ENCODE peak calls at places on chromosomes 3 and 15, in five cellular contexts. One of them, this sample, is unnamed.

GRCh38 chr3:157953565-157953964 is 152.7 kb downstream of the SHOX2 start:
- DNase-seq in fibroblast of lung: no peak
- DNase-seq in memory B cell: no peak
- DNase-seq in NCI-H510A treated with DMSO at 0.1 percent for 48 hours: no peak
- DNase-seq in kidney glomerular epithelial cell: no peak
- DNase-seq in this sample: no peak

GRCh38 chr3:160403796-160404510 is 4.5 kb downstream of the SMC4 start:
- DNase-seq in memory B cell: no peak
- DNase-seq in fibroblast of lung: peak; percentile 39
- DNase-seq in kidney glomerular epithelial cell: no peak
- DNase-seq in NCI-H510A treated with DMSO at 0.1 percent for 48 hours: no peak
- DNase-seq in this sample: peak; percentile 63

GRCh38 chr15:28017423-28017924 is 81.6 kb downstream of the OCA2 start:
- DNase-seq in NCI-H510A treated with DMSO at 0.1 percent for 48 hours: peak; percentile 57
- DNase-seq in memory B cell: no peak
- DNase-seq in kidney glomerular epithelial cell: peak; percentile 29
- DNase-seq in fibroblast of lung: no peak
- DNase-seq in this sample: no peak

GRCh38 chr3:166837535-166837934 is 542.6 kb downstream of the ZBBX start:
- DNase-seq in NCI-H510A treated with DMSO at 0.1 percent for 48 hours: no peak
- DNase-seq in memory B cell: no peak
- DNase-seq in kidney glomerular epithelial cell: peak; percentile 9
- DNase-seq in fibroblast of lung: no peak
- DNase-seq in this sample: no peak

GRCh38 chr15:46091860-46092450 is 457.1 kb downstream of the SQOR start:
- DNase-seq in NCI-H510A treated with DMSO at 0.1 percent for 48 hours: peak; percentile 29
- DNase-seq in fibroblast of lung: peak; percentile 1
- DNase-seq in memory B cell: no peak
- DNase-seq in kidney glomerular epithelial cell: no peak
- DNase-seq in this sample: peak; percentile 10

GRCh38 chr15:58487041-58487723 is 55.4 kb downstream of the LIPC start:
- DNase-seq in kidney glomerular epithelial cell: no peak
- DNase-seq in NCI-H510A treated with DMSO at 0.1 percent for 48 hours: no peak
- DNase-seq in memory B cell: no peak
- DNase-seq in fibroblast of lung: no peak
- DNase-seq in this sample: no peak

GRCh38 chr3:189863031-189863430 is 231.8 kb downstream of the TP63 start:
- DNase-seq in kidney glomerular epithelial cell: no peak
- DNase-seq in fibroblast of lung: no peak
- DNase-seq in NCI-H510A treated with DMSO at 0.1 percent for 48 hours: no peak
- DNase-seq in memory B cell: no peak
- DNase-seq in this sample: no peak

GRCh38 chr15:64274541-64274940 is 81.4 kb downstream of the CSNK1G1 start:
- DNase-seq in fibroblast of lung: no peak
- DNase-seq in memory B cell: no peak
- DNase-seq in kidney glomerular epithelial cell: no peak
- DNase-seq in NCI-H510A treated with DMSO at 0.1 percent for 48 hours: no peak
- DNase-seq in this sample: no peak

GRCh38 chr3:13346481-13347389 is 73.4 kb downstream of the NUP210 start:
- DNase-seq in kidney glomerular epithelial cell: no peak
- DNase-seq in fibroblast of lung: no peak
- DNase-seq in memory B cell: no peak
- DNase-seq in NCI-H510A treated with DMSO at 0.1 percent for 48 hours: peak; percentile 83
- DNase-seq in this sample: no peak

GRCh38 chr3:98945006-98945626 is 43.6 kb upstream of the DCBLD2 start:
- DNase-seq in fibroblast of lung: peak; percentile 91
- DNase-seq in kidney glomerular epithelial cell: no peak
- DNase-seq in NCI-H510A treated with DMSO at 0.1 percent for 48 hours: no peak
- DNase-seq in memory B cell: no peak
- DNase-seq in this sample: peak; percentile 67

GRCh38 chr3:172538368-172539264 is 15.4 kb upstream of the TNFSF10 start:
- DNase-seq in memory B cell: no peak
- DNase-seq in NCI-H510A treated with DMSO at 0.1 percent for 48 hours: no peak
- DNase-seq in fibroblast of lung: no peak
- DNase-seq in kidney glomerular epithelial cell: no peak
- DNase-seq in this sample: peak; percentile 80

GRCh38 chr3:154971341-154971740 is 108.8 kb upstream of the MME start:
- DNase-seq in NCI-H510A treated with DMSO at 0.1 percent for 48 hours: no peak
- DNase-seq in fibroblast of lung: no peak
- DNase-seq in kidney glomerular epithelial cell: no peak
- DNase-seq in memory B cell: no peak
- DNase-seq in this sample: no peak

GRCh38 chr3:126133606-126134005 is 46.8 kb downstream of the ALDH1L1 start:
- DNase-seq in NCI-H510A treated with DMSO at 0.1 percent for 48 hours: no peak
- DNase-seq in kidney glomerular epithelial cell: no peak
- DNase-seq in memory B cell: no peak
- DNase-seq in fibroblast of lung: no peak
- DNase-seq in this sample: no peak

GRCh38 chr15:55250392-55250791 is 39.2 kb downstream of the RAB27A start:
- DNase-seq in NCI-H510A treated with DMSO at 0.1 percent for 48 hours: no peak
- DNase-seq in fibroblast of lung: no peak
- DNase-seq in memory B cell: no peak
- DNase-seq in kidney glomerular epithelial cell: no peak
- DNase-seq in this sample: peak; percentile 93

GRCh38 chr3:16211176-16211904 is 36.9 kb downstream of the GALNT15 start:
- DNase-seq in NCI-H510A treated with DMSO at 0.1 percent for 48 hours: no peak
- DNase-seq in memory B cell: no peak
- DNase-seq in fibroblast of lung: no peak
- DNase-seq in kidney glomerular epithelial cell: no peak
- DNase-seq in this sample: no peak

GRCh38 chr3:193974591-193974990 is 161.4 kb upstream of the HES1 start:
- DNase-seq in memory B cell: no peak
- DNase-seq in fibroblast of lung: peak; percentile 63
- DNase-seq in NCI-H510A treated with DMSO at 0.1 percent for 48 hours: no peak
- DNase-seq in kidney glomerular epithelial cell: no peak
- DNase-seq in this sample: no peak

GRCh38 chr15:58594898-58595297 is 154.6 kb downstream of the ADAM10 start:
- DNase-seq in kidney glomerular epithelial cell: no peak
- DNase-seq in NCI-H510A treated with DMSO at 0.1 percent for 48 hours: no peak
- DNase-seq in memory B cell: no peak
- DNase-seq in fibroblast of lung: no peak
- DNase-seq in this sample: no peak

GRCh38 chr3:100556656-100557310 is 52.6 kb upstream of the ADGRG7 start:
- DNase-seq in fibroblast of lung: peak; percentile 64
- DNase-seq in kidney glomerular epithelial cell: no peak
- DNase-seq in NCI-H510A treated with DMSO at 0.1 percent for 48 hours: no peak
- DNase-seq in memory B cell: no peak
- DNase-seq in this sample: peak; percentile 95

GRCh38 chr3:195803309-195803908 is 8.3 kb downstream of the MUC4 start:
- DNase-seq in NCI-H510A treated with DMSO at 0.1 percent for 48 hours: peak; percentile 35
- DNase-seq in fibroblast of lung: no peak
- DNase-seq in memory B cell: no peak
- DNase-seq in kidney glomerular epithelial cell: no peak
- DNase-seq in this sample: no peak

GRCh38 chr3:49901351-49902339 is 2.0 kb downstream of the MST1R start:
- DNase-seq in fibroblast of lung: no peak
- DNase-seq in memory B cell: no peak
- DNase-seq in NCI-H510A treated with DMSO at 0.1 percent for 48 hours: peak; percentile 15
- DNase-seq in kidney glomerular epithelial cell: no peak
- DNase-seq in this sample: no peak

GRCh38 chr3:67000006-67000405 is 1.9 kb downstream of the KBTBD8 start:
- DNase-seq in NCI-H510A treated with DMSO at 0.1 percent for 48 hours: no peak
- DNase-seq in fibroblast of lung: peak; percentile 70
- DNase-seq in kidney glomerular epithelial cell: peak; percentile 50
- DNase-seq in memory B cell: no peak
- DNase-seq in this sample: peak; percentile 28

GRCh38 chr3:184129012-184129411 is 6.1 kb upstream of the EIF2B5 start:
- DNase-seq in fibroblast of lung: peak; percentile 50
- DNase-seq in kidney glomerular epithelial cell: peak; percentile 7
- DNase-seq in memory B cell: no peak
- DNase-seq in NCI-H510A treated with DMSO at 0.1 percent for 48 hours: peak; percentile 53
- DNase-seq in this sample: peak; percentile 61

GRCh38 chr3:56855856-56856538 is 54.2 kb upstream of the ARHGEF3 start:
- DNase-seq in NCI-H510A treated with DMSO at 0.1 percent for 48 hours: no peak
- DNase-seq in fibroblast of lung: peak; percentile 46
- DNase-seq in memory B cell: no peak
- DNase-seq in kidney glomerular epithelial cell: no peak
- DNase-seq in this sample: peak; percentile 44

GRCh38 chr3:183375787-183376186 is 52.6 kb downstream of the MCF2L2 start:
- DNase-seq in kidney glomerular epithelial cell: no peak
- DNase-seq in fibroblast of lung: no peak
- DNase-seq in NCI-H510A treated with DMSO at 0.1 percent for 48 hours: no peak
- DNase-seq in memory B cell: no peak
- DNase-seq in this sample: no peak

GRCh38 chr3:136186850-136187249 is 9.3 kb downstream of the MSL2 start:
- DNase-seq in NCI-H510A treated with DMSO at 0.1 percent for 48 hours: no peak
- DNase-seq in kidney glomerular epithelial cell: no peak
- DNase-seq in fibroblast of lung: peak; percentile 55
- DNase-seq in memory B cell: no peak
- DNase-seq in this sample: no peak

GRCh38 chr3:33438284-33438668 is 1.9 kb downstream of the UBP1 start:
- DNase-seq in memory B cell: no peak
- DNase-seq in NCI-H510A treated with DMSO at 0.1 percent for 48 hours: no peak
- DNase-seq in fibroblast of lung: peak; percentile 58
- DNase-seq in kidney glomerular epithelial cell: no peak
- DNase-seq in this sample: peak; percentile 60

GRCh38 chr3:134772591-134772990 is 22.5 kb upstream of the EPHB1 start:
- DNase-seq in kidney glomerular epithelial cell: no peak
- DNase-seq in memory B cell: no peak
- DNase-seq in NCI-H510A treated with DMSO at 0.1 percent for 48 hours: no peak
- DNase-seq in fibroblast of lung: no peak
- DNase-seq in this sample: no peak

GRCh38 chr3:141413387-141414140 is 45.3 kb downstream of the ZBTB38 start:
- DNase-seq in fibroblast of lung: peak; percentile 47
- DNase-seq in NCI-H510A treated with DMSO at 0.1 percent for 48 hours: no peak
- DNase-seq in kidney glomerular epithelial cell: no peak
- DNase-seq in memory B cell: no peak
- DNase-seq in this sample: no peak

GRCh38 chr15:36883705-36884355 is 216.5 kb downstream of the MEIS2 start:
- DNase-seq in memory B cell: no peak
- DNase-seq in NCI-H510A treated with DMSO at 0.1 percent for 48 hours: peak; percentile 53
- DNase-seq in kidney glomerular epithelial cell: peak; percentile 75
- DNase-seq in fibroblast of lung: peak; percentile 86
- DNase-seq in this sample: peak; percentile 91

GRCh38 chr3:177590826-177591225 is 393.5 kb upstream of the TBL1XR1 start:
- DNase-seq in memory B cell: no peak
- DNase-seq in fibroblast of lung: peak; percentile 54
- DNase-seq in kidney glomerular epithelial cell: no peak
- DNase-seq in NCI-H510A treated with DMSO at 0.1 percent for 48 hours: no peak
- DNase-seq in this sample: peak; percentile 19

GRCh38 chr15:68800875-68801274 is 19.8 kb downstream of the ANP32A start:
- DNase-seq in memory B cell: no peak
- DNase-seq in fibroblast of lung: no peak
- DNase-seq in NCI-H510A treated with DMSO at 0.1 percent for 48 hours: no peak
- DNase-seq in kidney glomerular epithelial cell: no peak
- DNase-seq in this sample: no peak

GRCh38 chr15:67547836-67548531 is 5.5 kb downstream of the MAP2K5 start:
- DNase-seq in fibroblast of lung: peak; percentile 61
- DNase-seq in NCI-H510A treated with DMSO at 0.1 percent for 48 hours: no peak
- DNase-seq in kidney glomerular epithelial cell: peak; percentile 1
- DNase-seq in memory B cell: no peak
- DNase-seq in this sample: peak; percentile 16

This sample was measured in cardiac fibroblast.